ENCODE peak calls at places on chromosomes 7 and 10, in ten cellular contexts. G is right lobe of liver; C is left ventricle myocardium inferior; Z is Panc1; I is GM13977; L is central memory CD4-positive, alpha-beta T cell; J is Right ventricle myocardium superior; H is T47D; M is smooth muscle cell of the brain vasculature; Q is dorsolateral prefrontal cortex. T is an unnamed sample.

GRCh38 chr10:30591249-30591670 is 38.3 kb downstream of the LYZL2 start:
- DNase-seq in M (peak), Z (no peak), Q (no peak), G (no peak), L (peak), I (peak), H (no peak), J (no peak), C (no peak), T (no peak)

GRCh38 chr10:119370046-119370770 is 162.8 kb downstream of the GRK5 start:
- DNase-seq in J (peak), M (peak), G (no peak), Z (no peak), H (no peak), Q (no peak), I (no peak), C (peak), L (no peak), T (no peak)

GRCh38 chr7:150451833-150452431 is 1.5 kb downstream of the GIMAP8 start:
- DNase-seq in J (no peak), C (no peak), G (no peak), Z (no peak), Q (no peak), I (no peak), L (peak), H (no peak), M (no peak), T (no peak)

GRCh38 chr7:112869111-112869774 is 79.0 kb upstream of the TMEM168 start:
- DNase-seq in J (no peak), Z (peak), H (peak), M (peak), C (no peak), I (peak), Q (no peak), L (peak), G (no peak), T (no peak)

GRCh38 chr10:12566161-12567115 is 217.1 kb downstream of the CAMK1D start:
- DNase-seq in J (peak), I (no peak), G (no peak), Q (no peak), C (peak), H (no peak), M (peak), Z (no peak), L (no peak), T (no peak)

GRCh38 chr7:98826811-98827231 is 43.0 kb downstream of the TMEM130 start:
- DNase-seq in H (peak), G (peak), L (no peak), M (no peak), Q (peak), J (peak), C (peak), I (no peak), Z (no peak), T (peak)

GRCh38 chr10:102714621-102715455 is at the start of gene SFXN2:
- DNase-seq in G (peak), J (no peak), M (no peak), H (no peak), Q (peak), I (peak), C (no peak), Z (no peak), L (peak), T (no peak)

GRCh38 chr10:114806572-114807391 is 14.8 kb upstream of the FHIP2A start:
- DNase-seq in C (no peak), Q (no peak), L (no peak), M (no peak), J (no peak), G (no peak), I (no peak), H (no peak), Z (no peak), T (no peak)

GRCh38 chr10:101257121-101257890 is 28.0 kb upstream of the LBX1 start:
- DNase-seq in L (no peak), Z (no peak), H (no peak), I (no peak), J (no peak), C (no peak), Q (no peak), G (no peak), M (no peak), T (no peak)

GRCh38 chr10:33337335-33337854 is 2.9 kb upstream of the NRP1 start:
- DNase-seq in M (no peak), I (no peak), G (no peak), L (no peak), H (no peak), J (peak), Z (no peak), Q (no peak), C (peak), T (no peak)

GRCh38 chr10:25506821-25507335 is 332.1 kb downstream of the GPR158 start:
- DNase-seq in L (no peak), C (no peak), Z (no peak), I (no peak), J (no peak), M (no peak), H (no peak), G (no peak), Q (no peak), T (no peak)

T was measured in anterior cingulate cortex.